ENCODE peak calls at places on chromosomes 7 and 10, in nine cellular contexts. K is ovary, Z is thyroid gland, P is stomach, H is heart left ventricle, M is body of pancreas, U is esophagus muscularis mucosa, G is prostate gland, W is IMR-90. N is an unnamed sample.

GRCh38 chr7:131687296-131687695 is 130.9 kb upstream of the PODXL start:
- DNase-seq in K (no peak), Z (no peak), P (no peak), H (no peak), M (no peak), U (peak; percentile 92), G (no peak), W (no peak), N (peak; percentile 57)

GRCh38 chr7:12827219-12827821 is 139.9 kb downstream of the ARL4A start:
- DNase-seq in K (no peak), Z (no peak), P (no peak), H (no peak), M (no peak), U (no peak), G (no peak), W (peak; percentile 35), N (no peak)

GRCh38 chr7:90592036-90592435 is 4.1 kb upstream of the CDK14 start:
- DNase-seq in K (no peak), Z (no peak), P (no peak), H (no peak), M (no peak), U (no peak), G (no peak), W (no peak), N (no peak)

GRCh38 chr10:103153302-103153759 is 39.7 kb downstream of the NT5C2 start:
- DNase-seq in K (no peak), Z (peak; percentile 81), P (no peak), H (no peak), M (peak; percentile 38), U (no peak), G (no peak), W (peak; percentile 36), N (no peak)

GRCh38 chr10:132311338-132311939 is 3.7 kb upstream of the STK32C start:
- DNase-seq in K (no peak), Z (no peak), P (no peak), H (no peak), M (peak; percentile 87), U (no peak), G (no peak), W (no peak), N (peak; percentile 78)

GRCh38 chr10:112519129-112519761 is 72.2 kb downstream of the VTI1A start:
- DNase-seq in K (no peak), Z (no peak), P (no peak), H (no peak), M (no peak), U (no peak), G (no peak), W (no peak), N (no peak)

GRCh38 chr10:96341219-96342182 is 17.3 kb downstream of the OPALIN start:
- DNase-seq in K (no peak), Z (no peak), P (no peak), H (no peak), M (no peak), U (no peak), G (no peak), W (no peak), N (no peak)

GRCh38 chr10:42866115-42866995 is 83.8 kb downstream of the BMS1 start:
- DNase-seq in K (peak; percentile 80), Z (peak; percentile 78), P (peak; percentile 82), H (peak; percentile 75), M (peak; percentile 77), U (peak; percentile 92), G (peak; percentile 66), W (peak; percentile 64), N (peak; percentile 32)

GRCh38 chr10:89526396-89526795 is 9.0 kb downstream of the SLC16A12 start:
- DNase-seq in K (no peak), Z (no peak), P (no peak), H (no peak), M (no peak), U (no peak), G (no peak), W (no peak), N (no peak)

GRCh38 chr7:157016352-157017041 is 6.0 kb upstream of the MNX1 start:
- DNase-seq in K (no peak), Z (no peak), P (no peak), H (no peak), M (no peak), U (no peak), G (no peak), W (no peak), N (peak; percentile 66)

GRCh38 chr7:141014091-141014490 is 661 bp downstream of the MRPS33 start:
- DNase-seq in K (no peak), Z (no peak), P (no peak), H (no peak), M (no peak), U (no peak), G (no peak), W (peak; percentile 5), N (no peak)

GRCh38 chr7:86660950-86661462 is 17.3 kb downstream of the GRM3 start:
- DNase-seq in K (no peak), Z (no peak), P (no peak), H (no peak), M (no peak), U (no peak), G (no peak), W (no peak), N (no peak)

GRCh38 chr10:82914655-82915136 is 1039.7 kb downstream of the NRG3 start:
- DNase-seq in K (no peak), Z (no peak), P (no peak), H (no peak), M (no peak), U (no peak), G (no peak), W (no peak), N (no peak)

GRCh38 chr10:15472431-15473400 is 101.6 kb upstream of the FAM171A1 start:
- DNase-seq in K (no peak), Z (no peak), P (no peak), H (no peak), M (no peak), U (no peak), G (no peak), W (peak; percentile 7), N (no peak)

GRCh38 chr10:70222340-70222794 is 10.9 kb downstream of the PPA1 start:
- DNase-seq in K (no peak), Z (no peak), P (no peak), H (no peak), M (peak; percentile 53), U (no peak), G (peak; percentile 43), W (peak; percentile 35), N (no peak)

GRCh38 chr10:12981570-12981969 is 19.9 kb downstream of the CCDC3 start:
- DNase-seq in K (no peak), Z (no peak), P (no peak), H (no peak), M (no peak), U (no peak), G (no peak), W (peak; percentile 63), N (no peak)

GRCh38 chr7:65441010-65441409 is 67.4 kb downstream of the ZNF92 start:
- DNase-seq in K (no peak), Z (no peak), P (no peak), H (no peak), M (no peak), U (no peak), G (no peak), W (peak; percentile 45), N (no peak)

GRCh38 chr10:30762620-30763019 is 133.1 kb upstream of the LYZL2 start:
- DNase-seq in K (no peak), Z (no peak), P (no peak), H (no peak), M (no peak), U (no peak), G (no peak), W (no peak), N (no peak)

GRCh38 chr10:18238875-18239485 is 98.8 kb downstream of the CACNB2 start:
- DNase-seq in K (no peak), Z (no peak), P (no peak), H (no peak), M (no peak), U (peak; percentile 45), G (no peak), W (peak; percentile 70), N (no peak)

DNA sequence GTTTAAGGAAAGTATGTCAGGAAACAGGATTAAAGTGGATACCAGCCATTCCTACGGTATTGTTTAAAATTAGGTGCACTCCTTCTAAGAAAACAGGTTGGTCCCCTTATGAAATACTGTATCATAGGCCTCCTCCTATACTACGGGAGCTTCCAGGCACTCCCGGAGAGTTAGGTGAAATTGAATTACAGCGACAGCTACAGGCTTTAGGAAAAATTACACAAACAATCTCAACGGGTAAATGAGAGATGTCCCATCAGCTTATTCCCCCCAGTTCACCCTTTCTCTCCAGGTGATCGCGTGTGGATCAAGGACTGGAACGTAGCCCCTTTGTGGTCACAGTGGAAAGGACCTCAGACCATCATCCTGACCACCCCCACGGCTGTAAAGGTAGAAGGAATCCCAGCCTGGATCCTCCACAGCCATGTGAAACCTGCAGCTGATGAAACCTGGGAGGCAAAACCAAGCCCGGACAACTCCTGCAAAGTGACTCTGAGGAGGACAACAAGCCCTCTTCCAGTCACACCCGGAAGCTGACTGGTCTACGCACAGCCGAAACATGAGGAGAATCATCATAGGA is 25.1 kb upstream of the GHITM start:
- DNase-seq in K (no peak), Z (no peak), P (no peak), H (no peak), M (no peak), U (no peak), G (no peak), W (no peak), N (no peak)
- TF ChIP-seq CTCF in K (no peak), Z (peak; percentile 43), P (no peak), H (no peak), M (peak; percentile 9), U (no peak), G (no peak), W (peak; percentile 31), N (no peak)

GRCh38 chr7:63028376-63029206 is 970.1 kb upstream of the ZNF722 start:
- DNase-seq in K (no peak), Z (no peak), P (no peak), H (no peak), M (no peak), U (peak; percentile 26), G (no peak), W (no peak), N (peak; percentile 37)
- H3K4me3 ChIP-seq in K (no peak overlapping the region), Z (no peak overlapping the region), P (no peak overlapping the region), H (no peak overlapping the region), M (no peak overlapping the region), U (no peak overlapping the region), G (no peak overlapping the region), W (no peak overlapping the region), N (no peak overlapping the region)

DNA sequence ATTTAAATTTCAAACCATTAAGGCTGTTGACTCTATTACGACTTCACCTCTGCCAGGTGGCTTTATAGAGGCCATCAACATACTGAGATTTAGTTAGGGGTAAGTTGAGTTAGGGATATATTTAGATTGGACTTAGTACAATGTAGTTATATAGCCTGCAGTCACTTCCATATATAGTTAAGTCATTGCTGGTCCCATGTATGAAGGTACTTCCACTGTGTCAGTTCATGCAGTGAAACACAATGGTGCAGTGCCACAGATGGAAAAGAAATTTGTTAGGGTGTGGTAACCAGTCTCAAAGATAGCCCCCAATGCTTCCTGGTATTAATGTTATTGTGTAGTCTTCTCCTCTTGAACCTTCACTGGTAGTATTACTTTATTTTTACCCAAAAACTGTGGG is 12.6 kb upstream of the TSPAN13 start:
- DNase-seq in K (no peak), Z (no peak), P (no peak), H (no peak), M (no peak), U (no peak), G (no peak), W (no peak), N (no peak)
- TF ChIP-seq POLR2A in K (no peak), Z (no peak), P (no peak), H (no peak), M (no peak), U (no peak), G (no peak), W (no peak), N (no peak)

GRCh38 chr10:78973901-78974408 is 94.8 kb upstream of the ZMIZ1 start:
- DNase-seq in K (peak; percentile 84), Z (peak; percentile 91), P (no peak), H (peak; percentile 84), M (no peak), U (no peak), G (peak; percentile 81), W (peak; percentile 56), N (peak; percentile 81)
- TF ChIP-seq CTCF in K (no peak), Z (no peak), P (no peak), H (no peak), M (no peak), U (no peak), G (no peak), W (no peak), N (no peak)